ENCODE peak calls at places on chromosome X, in nine cellular contexts. One of them, this sample, is unnamed.

GRCh38 chrX:71367396-71367795 is 1.2 kb downstream of the TAF1 start:
- DNase-seq in NCI-H446: no peak
- DNase-seq in stimulated activated CD4-positive, alpha-beta T cell treated with anti-CD3 and anti-CD28 coated beads, Interleukin-4, amount 100 ng/mL, for 48 hours: peak; percentile 6
- DNase-seq in naive thymus-derived CD4-positive, alpha-beta T cell: no peak
- DNase-seq in endothelial cell: no peak
- DNase-seq in activated naive CD4-positive, alpha-beta T cell treated with anti-CD3 and anti-CD28 coated beads for 36 hours: peak; percentile 26
- DNase-seq in body of pancreas: no peak
- DNase-seq in fibroblast of mammary gland: no peak
- DNase-seq in ovary: no peak
- DNase-seq in this sample: no peak

GRCh38 chrX:129145382-129145781 is 377.9 kb downstream of the SMARCA1 start:
- DNase-seq in NCI-H446: no peak
- DNase-seq in stimulated activated CD4-positive, alpha-beta T cell treated with anti-CD3 and anti-CD28 coated beads, Interleukin-4, amount 100 ng/mL, for 48 hours: no peak
- DNase-seq in naive thymus-derived CD4-positive, alpha-beta T cell: no peak
- DNase-seq in endothelial cell: no peak
- DNase-seq in activated naive CD4-positive, alpha-beta T cell treated with anti-CD3 and anti-CD28 coated beads for 36 hours: no peak
- DNase-seq in body of pancreas: no peak
- DNase-seq in fibroblast of mammary gland: no peak
- DNase-seq in ovary: no peak
- DNase-seq in this sample: no peak

GRCh38 chrX:42797646-42798045 is 19.7 kb upstream of the PPP1R2C start:
- DNase-seq in NCI-H446: no peak
- DNase-seq in stimulated activated CD4-positive, alpha-beta T cell treated with anti-CD3 and anti-CD28 coated beads, Interleukin-4, amount 100 ng/mL, for 48 hours: no peak
- DNase-seq in naive thymus-derived CD4-positive, alpha-beta T cell: no peak
- DNase-seq in endothelial cell: no peak
- DNase-seq in activated naive CD4-positive, alpha-beta T cell treated with anti-CD3 and anti-CD28 coated beads for 36 hours: no peak
- DNase-seq in body of pancreas: no peak
- DNase-seq in fibroblast of mammary gland: peak; percentile 37
- DNase-seq in ovary: no peak
- DNase-seq in this sample: no peak

GRCh38 chrX:9456250-9457074 is 8.4 kb upstream of the TBL1X start:
- DNase-seq in NCI-H446: no peak
- DNase-seq in stimulated activated CD4-positive, alpha-beta T cell treated with anti-CD3 and anti-CD28 coated beads, Interleukin-4, amount 100 ng/mL, for 48 hours: no peak
- DNase-seq in naive thymus-derived CD4-positive, alpha-beta T cell: peak; percentile 81
- DNase-seq in endothelial cell: no peak
- DNase-seq in activated naive CD4-positive, alpha-beta T cell treated with anti-CD3 and anti-CD28 coated beads for 36 hours: peak; percentile 45
- DNase-seq in body of pancreas: no peak
- DNase-seq in fibroblast of mammary gland: no peak
- DNase-seq in ovary: no peak
- DNase-seq in this sample: peak; percentile 18

GRCh38 chrX:81791086-81791485 is 589.2 kb downstream of the SH3BGRL start:
- DNase-seq in NCI-H446: no peak
- DNase-seq in stimulated activated CD4-positive, alpha-beta T cell treated with anti-CD3 and anti-CD28 coated beads, Interleukin-4, amount 100 ng/mL, for 48 hours: no peak
- DNase-seq in naive thymus-derived CD4-positive, alpha-beta T cell: no peak
- DNase-seq in endothelial cell: no peak
- DNase-seq in activated naive CD4-positive, alpha-beta T cell treated with anti-CD3 and anti-CD28 coated beads for 36 hours: no peak
- DNase-seq in body of pancreas: no peak
- DNase-seq in fibroblast of mammary gland: no peak
- DNase-seq in ovary: no peak
- DNase-seq in this sample: no peak

GRCh38 chrX:12210921-12211320 is 72.6 kb downstream of the FRMPD4 start:
- DNase-seq in NCI-H446: no peak
- DNase-seq in stimulated activated CD4-positive, alpha-beta T cell treated with anti-CD3 and anti-CD28 coated beads, Interleukin-4, amount 100 ng/mL, for 48 hours: no peak
- DNase-seq in naive thymus-derived CD4-positive, alpha-beta T cell: no peak
- DNase-seq in endothelial cell: no peak
- DNase-seq in activated naive CD4-positive, alpha-beta T cell treated with anti-CD3 and anti-CD28 coated beads for 36 hours: no peak
- DNase-seq in body of pancreas: no peak
- DNase-seq in fibroblast of mammary gland: peak; percentile 42
- DNase-seq in ovary: no peak
- DNase-seq in this sample: no peak

GRCh38 chrX:95076449-95076848 is 1402.4 kb downstream of the FAM133A start:
- DNase-seq in NCI-H446: no peak
- DNase-seq in stimulated activated CD4-positive, alpha-beta T cell treated with anti-CD3 and anti-CD28 coated beads, Interleukin-4, amount 100 ng/mL, for 48 hours: no peak
- DNase-seq in naive thymus-derived CD4-positive, alpha-beta T cell: no peak
- DNase-seq in endothelial cell: peak; percentile 5
- DNase-seq in activated naive CD4-positive, alpha-beta T cell treated with anti-CD3 and anti-CD28 coated beads for 36 hours: peak; percentile 8
- DNase-seq in body of pancreas: no peak
- DNase-seq in fibroblast of mammary gland: peak; percentile 60
- DNase-seq in ovary: no peak
- DNase-seq in this sample: peak; percentile 39

GRCh38 chrX:114038358-114038757 is 545.5 kb upstream of the HTR2C start:
- DNase-seq in NCI-H446: no peak
- DNase-seq in stimulated activated CD4-positive, alpha-beta T cell treated with anti-CD3 and anti-CD28 coated beads, Interleukin-4, amount 100 ng/mL, for 48 hours: no peak
- DNase-seq in naive thymus-derived CD4-positive, alpha-beta T cell: no peak
- DNase-seq in endothelial cell: no peak
- DNase-seq in activated naive CD4-positive, alpha-beta T cell treated with anti-CD3 and anti-CD28 coated beads for 36 hours: no peak
- DNase-seq in body of pancreas: no peak
- DNase-seq in fibroblast of mammary gland: no peak
- DNase-seq in ovary: no peak
- DNase-seq in this sample: no peak

GRCh38 chrX:37905436-37906147 is 58.2 kb upstream of the DYNLT3 start:
- DNase-seq in NCI-H446: no peak
- DNase-seq in stimulated activated CD4-positive, alpha-beta T cell treated with anti-CD3 and anti-CD28 coated beads, Interleukin-4, amount 100 ng/mL, for 48 hours: no peak
- DNase-seq in naive thymus-derived CD4-positive, alpha-beta T cell: no peak
- DNase-seq in endothelial cell: peak; percentile 20
- DNase-seq in activated naive CD4-positive, alpha-beta T cell treated with anti-CD3 and anti-CD28 coated beads for 36 hours: peak; percentile 4
- DNase-seq in body of pancreas: peak; percentile 54
- DNase-seq in fibroblast of mammary gland: peak; percentile 10
- DNase-seq in ovary: peak; percentile 8
- DNase-seq in this sample: peak; percentile 1

GRCh38 chrX:30643313-30643821 is 9.9 kb upstream of the GK start:
- DNase-seq in NCI-H446: no peak
- DNase-seq in stimulated activated CD4-positive, alpha-beta T cell treated with anti-CD3 and anti-CD28 coated beads, Interleukin-4, amount 100 ng/mL, for 48 hours: no peak
- DNase-seq in naive thymus-derived CD4-positive, alpha-beta T cell: no peak
- DNase-seq in endothelial cell: no peak
- DNase-seq in activated naive CD4-positive, alpha-beta T cell treated with anti-CD3 and anti-CD28 coated beads for 36 hours: no peak
- DNase-seq in body of pancreas: no peak
- DNase-seq in fibroblast of mammary gland: peak; percentile 91
- DNase-seq in ovary: no peak
- DNase-seq in this sample: peak; percentile 87

GRCh38 chrX:12979630-12980015 is 4.7 kb downstream of the TMSB4X start:
- DNase-seq in NCI-H446: no peak
- DNase-seq in stimulated activated CD4-positive, alpha-beta T cell treated with anti-CD3 and anti-CD28 coated beads, Interleukin-4, amount 100 ng/mL, for 48 hours: no peak
- DNase-seq in naive thymus-derived CD4-positive, alpha-beta T cell: no peak
- DNase-seq in endothelial cell: no peak
- DNase-seq in activated naive CD4-positive, alpha-beta T cell treated with anti-CD3 and anti-CD28 coated beads for 36 hours: no peak
- DNase-seq in body of pancreas: no peak
- DNase-seq in fibroblast of mammary gland: peak; percentile 41
- DNase-seq in ovary: no peak
- DNase-seq in this sample: no peak

GRCh38 chrX:69079278-69079677 is 86.0 kb downstream of the PJA1 start:
- DNase-seq in NCI-H446: no peak
- DNase-seq in stimulated activated CD4-positive, alpha-beta T cell treated with anti-CD3 and anti-CD28 coated beads, Interleukin-4, amount 100 ng/mL, for 48 hours: no peak
- DNase-seq in naive thymus-derived CD4-positive, alpha-beta T cell: no peak
- DNase-seq in endothelial cell: no peak
- DNase-seq in activated naive CD4-positive, alpha-beta T cell treated with anti-CD3 and anti-CD28 coated beads for 36 hours: no peak
- DNase-seq in body of pancreas: no peak
- DNase-seq in fibroblast of mammary gland: peak; percentile 42
- DNase-seq in ovary: no peak
- DNase-seq in this sample: no peak

GRCh38 chrX:129540725-129541184 is 696 bp downstream of the OCRL start:
- DNase-seq in NCI-H446: no peak
- DNase-seq in stimulated activated CD4-positive, alpha-beta T cell treated with anti-CD3 and anti-CD28 coated beads, Interleukin-4, amount 100 ng/mL, for 48 hours: no peak
- DNase-seq in naive thymus-derived CD4-positive, alpha-beta T cell: no peak
- DNase-seq in endothelial cell: peak; percentile 4
- DNase-seq in activated naive CD4-positive, alpha-beta T cell treated with anti-CD3 and anti-CD28 coated beads for 36 hours: no peak
- DNase-seq in body of pancreas: peak; percentile 13
- DNase-seq in fibroblast of mammary gland: peak; percentile 16
- DNase-seq in ovary: no peak
- DNase-seq in this sample: peak; percentile 18

GRCh38 chrX:49037883-49038475 is 5.2 kb downstream of the TFE3 start:
- DNase-seq in NCI-H446: no peak
- DNase-seq in stimulated activated CD4-positive, alpha-beta T cell treated with anti-CD3 and anti-CD28 coated beads, Interleukin-4, amount 100 ng/mL, for 48 hours: no peak
- DNase-seq in naive thymus-derived CD4-positive, alpha-beta T cell: no peak
- DNase-seq in endothelial cell: no peak
- DNase-seq in activated naive CD4-positive, alpha-beta T cell treated with anti-CD3 and anti-CD28 coated beads for 36 hours: no peak
- DNase-seq in body of pancreas: no peak
- DNase-seq in fibroblast of mammary gland: peak; percentile 59
- DNase-seq in ovary: no peak
- DNase-seq in this sample: peak; percentile 64

GRCh38 chrX:153378607-153379006 is 22.5 kb downstream of the PNMA6E start:
- DNase-seq in NCI-H446: no peak
- DNase-seq in stimulated activated CD4-positive, alpha-beta T cell treated with anti-CD3 and anti-CD28 coated beads, Interleukin-4, amount 100 ng/mL, for 48 hours: no peak
- DNase-seq in naive thymus-derived CD4-positive, alpha-beta T cell: no peak
- DNase-seq in endothelial cell: no peak
- DNase-seq in activated naive CD4-positive, alpha-beta T cell treated with anti-CD3 and anti-CD28 coated beads for 36 hours: no peak
- DNase-seq in body of pancreas: no peak
- DNase-seq in fibroblast of mammary gland: no peak
- DNase-seq in ovary: no peak
- DNase-seq in this sample: no peak

GRCh38 chrX:153967536-153968214 is 3.9 kb downstream of the HCFC1 start:
- DNase-seq in NCI-H446: no peak
- DNase-seq in stimulated activated CD4-positive, alpha-beta T cell treated with anti-CD3 and anti-CD28 coated beads, Interleukin-4, amount 100 ng/mL, for 48 hours: no peak
- DNase-seq in naive thymus-derived CD4-positive, alpha-beta T cell: peak; percentile 53
- DNase-seq in endothelial cell: no peak
- DNase-seq in activated naive CD4-positive, alpha-beta T cell treated with anti-CD3 and anti-CD28 coated beads for 36 hours: peak; percentile 63
- DNase-seq in body of pancreas: no peak
- DNase-seq in fibroblast of mammary gland: no peak
- DNase-seq in ovary: no peak
- DNase-seq in this sample: no peak

GRCh38 chrX:66914082-66914481 is 275.2 kb upstream of the EDA2R start:
- DNase-seq in NCI-H446: no peak
- DNase-seq in stimulated activated CD4-positive, alpha-beta T cell treated with anti-CD3 and anti-CD28 coated beads, Interleukin-4, amount 100 ng/mL, for 48 hours: no peak
- DNase-seq in naive thymus-derived CD4-positive, alpha-beta T cell: no peak
- DNase-seq in endothelial cell: no peak
- DNase-seq in activated naive CD4-positive, alpha-beta T cell treated with anti-CD3 and anti-CD28 coated beads for 36 hours: no peak
- DNase-seq in body of pancreas: no peak
- DNase-seq in fibroblast of mammary gland: peak; percentile 15
- DNase-seq in ovary: no peak
- DNase-seq in this sample: no peak

GRCh38 chrX:65706041-65706828 is 38.8 kb downstream of the MSN start:
- DNase-seq in NCI-H446: no peak
- DNase-seq in stimulated activated CD4-positive, alpha-beta T cell treated with anti-CD3 and anti-CD28 coated beads, Interleukin-4, amount 100 ng/mL, for 48 hours: no peak
- DNase-seq in naive thymus-derived CD4-positive, alpha-beta T cell: no peak
- DNase-seq in endothelial cell: no peak
- DNase-seq in activated naive CD4-positive, alpha-beta T cell treated with anti-CD3 and anti-CD28 coated beads for 36 hours: peak; percentile 83
- DNase-seq in body of pancreas: peak; percentile 48
- DNase-seq in fibroblast of mammary gland: peak; percentile 81
- DNase-seq in ovary: no peak
- DNase-seq in this sample: peak; percentile 78

GRCh38 chrX:43000121-43000520 is 222.2 kb upstream of the PPP1R2C start:
- DNase-seq in NCI-H446: peak; percentile 46
- DNase-seq in stimulated activated CD4-positive, alpha-beta T cell treated with anti-CD3 and anti-CD28 coated beads, Interleukin-4, amount 100 ng/mL, for 48 hours: no peak
- DNase-seq in naive thymus-derived CD4-positive, alpha-beta T cell: no peak
- DNase-seq in endothelial cell: no peak
- DNase-seq in activated naive CD4-positive, alpha-beta T cell treated with anti-CD3 and anti-CD28 coated beads for 36 hours: no peak
- DNase-seq in body of pancreas: no peak
- DNase-seq in fibroblast of mammary gland: no peak
- DNase-seq in ovary: no peak
- DNase-seq in this sample: no peak

This sample was measured in fibroblast of gingiva.